ENCODE peak calls at places on chromosomes 4 and X, in nine cellular contexts. R, P, D, Z, Y, M, K, I and G are unnamed samples.

GRCh38 chr4:123833156-123833555 is 436.6 kb downstream of the SPRY1 start:
- DNase-seq in K (no peak), I (no peak), Y (no peak), R (peak), P (no peak), D (no peak), M (no peak), Z (no peak), G (no peak)

GRCh38 chr4:113300384-113301011 is 251.0 kb downstream of the ANK2 start:
- DNase-seq in Z (peak), D (no peak), P (no peak), R (peak), M (peak), I (peak), K (no peak), Y (peak), G (no peak)

GRCh38 chrX:13697976-13698375 is 9.0 kb downstream of the RAB9A start:
- DNase-seq in R (no peak), Z (no peak), M (no peak), K (no peak), D (no peak), P (no peak), I (no peak), Y (no peak), G (no peak)

GRCh38 chr4:22532896-22533295 is 17.0 kb upstream of the ADGRA3 start:
- DNase-seq in K (no peak), I (no peak), Y (no peak), M (no peak), Z (no peak), P (no peak), R (no peak), D (no peak), G (no peak)

GRCh38 chr4:78768447-78769177 is 7.5 kb upstream of the BMP2K start:
- DNase-seq in D (no peak), Y (no peak), I (no peak), K (no peak), M (no peak), Z (no peak), R (peak), P (no peak), G (peak)

GRCh38 chr4:1518997-1519700 is 112.9 kb upstream of the NKX1-1 start:
- DNase-seq in D (no peak), I (no peak), R (no peak), M (no peak), Y (no peak), Z (no peak), K (no peak), P (no peak), G (no peak)

GRCh38 chrX:41604154-41604553 is 84.6 kb upstream of the GPR34 start:
- DNase-seq in Y (no peak), D (no peak), M (no peak), Z (no peak), K (no peak), I (no peak), R (no peak), P (no peak), G (no peak)

GRCh38 chrX:65671966-65672365 is 4.5 kb downstream of the MSN start:
- DNase-seq in I (peak), D (no peak), Z (no peak), Y (no peak), P (no peak), M (no peak), K (no peak), R (no peak), G (no peak)

GRCh38 chrX:45712067-45712466 is 511.4 kb upstream of the DIPK2B start:
- DNase-seq in P (no peak), Z (no peak), K (no peak), Y (no peak), M (no peak), I (peak), D (no peak), R (peak), G (peak)

GRCh38 chrX:117972681-117973080 is 143.9 kb downstream of the KLHL13 start:
- DNase-seq in I (no peak), K (peak), Y (no peak), R (no peak), D (no peak), P (no peak), Z (no peak), M (no peak), G (no peak)

GRCh38 chrX:54995621-54996020 is 1.6 kb upstream of the PFKFB1 start:
- DNase-seq in K (no peak), Y (no peak), I (no peak), Z (no peak), D (no peak), M (no peak), R (no peak), P (no peak), G (no peak)

GRCh38 chr4:99630857-99631256 is 26.8 kb downstream of the C4orf54 start:
- DNase-seq in Z (no peak), D (no peak), K (no peak), P (no peak), I (no peak), Y (no peak), R (no peak), M (no peak), G (no peak)

GRCh38 chrX:19785647-19786046 is 101.8 kb downstream of the SH3KBP1 start:
- DNase-seq in Z (no peak), K (no peak), I (no peak), M (no peak), Y (no peak), P (no peak), D (no peak), R (no peak), G (no peak)

GRCh38 chr4:118273642-118274041 is 79.2 kb downstream of the PRSS12 start:
- DNase-seq in M (no peak), D (no peak), K (no peak), P (no peak), Z (no peak), Y (no peak), I (no peak), R (no peak), G (no peak)

GRCh38 chr4:153204247-153205027 is at the start of gene TRIM2:
- DNase-seq in M (peak), I (peak), D (no peak), Y (peak), P (no peak), Z (peak), K (peak), R (peak), G (no peak)

GRCh38 chrX:17187301-17187836 is 187.6 kb upstream of the NHS start:
- DNase-seq in P (no peak), D (no peak), K (no peak), M (no peak), R (no peak), Z (no peak), I (no peak), Y (no peak), G (no peak)

GRCh38 chrX:17183566-17183965 is 191.4 kb upstream of the NHS start:
- DNase-seq in R (no peak), P (no peak), D (no peak), I (no peak), Z (no peak), Y (no peak), K (peak), M (no peak), G (no peak)

GRCh38 chrX:17182317-17182716 is 192.7 kb upstream of the NHS start:
- DNase-seq in Y (no peak), M (no peak), I (no peak), D (no peak), K (no peak), R (no peak), Z (no peak), P (no peak), G (no peak)
- H3K4me3 ChIP-seq in Y (no peak), M (no peak), I (no peak), D (no peak), K (no peak), R (no peak), Z (no peak), P (no peak), G (no peak)

DNA sequence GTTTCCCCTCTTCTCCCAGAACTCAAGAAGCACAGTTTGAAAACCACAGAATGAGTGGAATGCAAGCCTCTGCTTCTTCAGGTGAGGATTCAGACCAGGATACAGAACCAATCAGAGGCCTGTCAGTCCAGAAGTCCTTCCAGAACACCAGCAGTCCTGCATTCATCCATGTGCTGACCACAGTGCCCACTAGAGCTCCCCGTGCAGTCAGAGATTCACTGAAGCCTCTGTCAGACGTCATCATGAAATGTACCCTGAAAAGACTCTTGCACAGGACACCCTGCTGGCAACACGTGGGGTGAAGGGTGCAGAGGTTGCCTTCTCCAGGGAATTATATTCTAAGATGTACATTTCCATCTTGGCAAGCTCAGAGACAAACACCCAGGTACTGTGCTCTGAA is 75.9 kb upstream of the LSM6 start:
- DNase-seq in I (no peak), Y (no peak), P (no peak), Z (no peak), M (no peak), R (no peak), D (no peak), K (no peak), G (no peak)
- H3K4me3 ChIP-seq in I (no peak), Y (no peak), P (no peak), Z (no peak), M (no peak), R (no peak), D (no peak), K (no peak), G (no peak)

GRCh38 chr4:122819708-122820449 is 6.8 kb upstream of the FGF2 start:
- DNase-seq in M (no peak), R (peak), Y (no peak), Z (no peak), I (no peak), K (no peak), D (no peak), P (no peak), G (no peak)
- H3K4me3 ChIP-seq in M (no peak), R (no peak), Y (no peak), Z (no peak), I (no peak), K (no peak), D (no peak), P (no peak), G (no peak)

DNA sequence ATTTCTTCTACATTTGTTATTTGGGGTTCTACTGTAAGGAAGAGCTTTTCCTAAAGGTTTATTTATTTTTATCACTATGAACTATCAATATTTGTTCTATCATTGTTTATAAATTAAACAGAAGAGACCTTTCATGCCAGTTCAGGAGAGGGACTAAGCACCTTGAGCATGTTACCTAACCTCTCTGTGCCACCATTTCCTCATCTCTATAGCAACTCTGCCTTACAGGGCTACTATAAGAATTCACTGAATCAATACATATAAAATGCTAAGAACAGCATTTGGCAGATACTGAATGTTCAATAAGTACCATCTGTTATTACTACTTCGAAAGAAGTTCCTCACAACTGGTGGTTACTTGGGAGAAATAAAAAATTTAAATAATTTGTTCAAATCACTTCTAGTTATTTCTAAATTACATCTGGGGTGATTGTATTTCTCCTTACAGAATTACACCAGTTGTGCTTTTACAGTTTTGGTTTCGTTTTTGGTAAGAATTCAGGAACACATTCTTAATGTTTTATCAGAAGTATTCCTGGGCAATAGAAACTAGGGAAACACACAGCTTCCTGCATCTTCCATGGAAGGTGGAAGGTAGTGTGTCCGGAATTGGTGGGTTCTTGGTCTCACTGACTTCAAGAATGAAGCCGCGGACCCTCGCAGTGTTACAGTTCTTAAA is 32.9 kb downstream of the EREG start:
- DNase-seq in K (no peak), I (peak), M (no peak), Z (no peak), R (peak), Y (no peak), D (no peak), P (no peak), G (no peak)
- H3K4me3 ChIP-seq in K (no peak), I (peak), M (peak), Z (no peak), R (peak), Y (no peak), D (no peak), P (peak), G (peak)

GRCh38 chr4:85933306-85933640 is 426.6 kb downstream of the MAPK10 start:
- DNase-seq in Y (no peak), I (no peak), Z (no peak), R (no peak), P (no peak), K (no peak), D (no peak), M (no peak), G (no peak)

GRCh38 chr4:85929926-85930325 is 429.9 kb downstream of the MAPK10 start:
- DNase-seq in I (no peak), D (peak), M (no peak), P (no peak), Y (peak), R (peak), Z (no peak), K (peak), G (no peak)

GRCh38 chr4:85932371-85933305 is 427.2 kb downstream of the MAPK10 start:
- DNase-seq in I (peak), P (no peak), Z (no peak), Y (no peak), M (no peak), R (no peak), D (no peak), K (no peak), G (no peak)

GRCh38 chr4:85925071-85925470 is 434.8 kb downstream of the MAPK10 start:
- DNase-seq in R (no peak), D (no peak), Z (no peak), K (no peak), Y (no peak), P (no peak), M (no peak), I (no peak), G (no peak)

DNA sequence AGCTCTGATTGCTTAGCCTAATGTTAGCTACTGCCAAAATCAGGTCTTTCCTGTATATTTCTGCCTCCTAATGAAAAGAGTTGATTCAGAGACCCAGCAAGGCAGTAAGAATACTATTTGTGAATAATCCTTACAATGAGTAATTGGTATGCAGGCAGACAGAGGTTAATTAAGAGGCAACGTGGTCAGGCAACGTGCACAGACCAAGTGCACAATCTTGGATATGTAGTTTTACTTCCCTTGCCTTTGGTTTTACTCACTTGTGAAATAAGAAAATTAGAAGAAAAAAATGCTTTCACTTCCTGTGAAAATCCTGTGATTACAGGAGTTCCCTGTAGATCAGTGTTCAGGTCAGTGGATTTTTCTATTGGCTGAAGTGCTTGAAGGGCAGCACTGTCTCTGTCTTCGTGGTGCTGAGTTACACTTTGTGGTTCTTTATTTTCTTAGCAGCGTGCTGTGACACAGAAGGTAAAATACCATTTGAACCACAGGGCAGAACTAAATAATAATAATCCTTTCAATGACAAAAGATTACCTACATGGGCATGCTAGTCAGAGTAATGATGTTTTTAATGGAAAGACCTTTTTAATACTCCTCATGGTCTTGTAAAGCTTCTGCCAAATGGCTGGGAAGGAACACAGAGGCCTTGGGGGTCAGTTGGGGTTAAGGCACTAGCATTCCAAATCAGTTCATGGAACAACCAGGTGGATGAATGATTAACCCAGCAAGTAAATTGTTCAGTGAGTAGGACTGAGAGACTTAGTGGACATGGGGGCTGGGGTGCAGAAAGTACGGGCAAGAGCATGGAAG is 430.9 kb downstream of the MAPK10 start:
- DNase-seq in D (no peak), I (peak), P (no peak), K (no peak), R (peak), M (no peak), Z (no peak), Y (peak), G (no peak)
- H3K4me3 ChIP-seq in D (peak), I (no peak), P (no peak), K (no peak), R (no peak), M (no peak), Z (no peak), Y (no peak), G (no peak)

GRCh38 chr4:134201216-134202098 is at the start of gene PABPC4L:
- DNase-seq in R (peak), Z (peak), I (peak), K (peak), P (no peak), D (peak), Y (peak), M (peak), G (peak)

GRCh38 chr4:134200811-134201215 is 776 bp downstream of the PABPC4L start:
- DNase-seq in P (no peak), K (no peak), I (no peak), R (no peak), M (no peak), D (no peak), Z (no peak), Y (no peak), G (no peak)

GRCh38 chr4:134202557-134202956 is 968 bp upstream of the PABPC4L start:
- DNase-seq in I (no peak), P (no peak), K (no peak), M (no peak), R (no peak), Z (no peak), Y (no peak), D (no peak), G (no peak)

GRCh38 chr4:134202136-134202535 is 547 bp upstream of the PABPC4L start:
- DNase-seq in M (no peak), Y (no peak), I (no peak), Z (no peak), R (no peak), P (no peak), D (no peak), K (no peak), G (no peak)
- H3K4me3 ChIP-seq in M (peak), Y (no peak), I (no peak), Z (peak), R (peak), P (peak), D (no peak), K (peak), G (peak)

GRCh38 chr4:185566972-185567749 is 31.9 kb upstream of the PDLIM3 start:
- DNase-seq in Y (peak), K (no peak), Z (peak), I (peak), P (peak), R (peak), M (peak), D (no peak), G (peak)
- H3K4me3 ChIP-seq in Y (no peak), K (no peak), Z (no peak), I (no peak), P (no peak), R (no peak), M (no peak), D (no peak), G (no peak)